ENCODE peak calls at places on chromosomes 4 and X, in five cellular contexts. H, G, P, Q and A are unnamed samples.

GRCh38 chrX:19640693-19641374 is 125.5 kb upstream of the MAP3K15 start:
- DNase-seq in Q (no peak), H (no peak), G (no peak), P (no peak), A (no peak)

GRCh38 chr4:125313497-125313896 is 1.3 kb upstream of the FAT4 start:
- DNase-seq in G (no peak), P (no peak), Q (no peak), H (peak), A (no peak)

GRCh38 chrX:63354484-63354883 is 3.4 kb upstream of the SPIN4 start:
- DNase-seq in H (no peak), G (no peak), P (no peak), Q (no peak), A (no peak)

GRCh38 chrX:48938721-48939416 is 18.5 kb downstream of the OTUD5 start:
- DNase-seq in H (no peak), Q (no peak), G (peak), P (peak), A (peak)

GRCh38 chr4:44425614-44426208 is 22.9 kb downstream of the KCTD8 start:
- DNase-seq in P (no peak), H (no peak), Q (no peak), G (no peak), A (no peak)

GRCh38 chrX:155235891-155236290 is 19.6 kb downstream of the VBP1 start:
- DNase-seq in Q (no peak), H (no peak), G (no peak), P (no peak), A (no peak)

GRCh38 chrX:1466971-1467561 is 14.4 kb upstream of the ASMTL start:
- DNase-seq in H (no peak), Q (no peak), G (no peak), P (peak), A (peak)

GRCh38 chr4:110816367-110816766 is 193.5 kb upstream of the PITX2 start:
- DNase-seq in G (no peak), Q (no peak), P (no peak), H (no peak), A (no peak)

GRCh38 chr4:40515398-40516293 is 114.0 kb downstream of the RBM47 start:
- DNase-seq in P (no peak), H (no peak), Q (no peak), G (no peak), A (no peak)

GRCh38 chr4:174714393-174715211 is 114.4 kb downstream of the GLRA3 start:
- DNase-seq in Q (no peak), P (no peak), H (peak), G (no peak), A (no peak)

GRCh38 chrX:40156472-40157227 is 58.9 kb upstream of the BCOR start:
- DNase-seq in H (no peak), Q (no peak), P (no peak), G (no peak), A (no peak)
- H3K27ac ChIP-seq in H (no peak), Q (no peak), P (no peak), G (no peak), A (no peak)

GRCh38 chrX:41695464-41695863 is 6.7 kb downstream of the GPR34 start:
- DNase-seq in Q (no peak), P (peak), H (peak), G (no peak), A (peak)

GRCh38 chrX:41689711-41690110 is 938 bp downstream of the GPR34 start:
- DNase-seq in G (no peak), Q (no peak), H (no peak), P (no peak), A (no peak)

GRCh38 chrX:41692162-41692749 is 3.5 kb downstream of the GPR34 start:
- DNase-seq in G (no peak), Q (no peak), P (no peak), H (no peak), A (no peak)

GRCh38 chrX:41688835-41689234 is at the start of gene GPR34:
- DNase-seq in P (no peak), Q (no peak), H (no peak), G (no peak), A (no peak)

DNA sequence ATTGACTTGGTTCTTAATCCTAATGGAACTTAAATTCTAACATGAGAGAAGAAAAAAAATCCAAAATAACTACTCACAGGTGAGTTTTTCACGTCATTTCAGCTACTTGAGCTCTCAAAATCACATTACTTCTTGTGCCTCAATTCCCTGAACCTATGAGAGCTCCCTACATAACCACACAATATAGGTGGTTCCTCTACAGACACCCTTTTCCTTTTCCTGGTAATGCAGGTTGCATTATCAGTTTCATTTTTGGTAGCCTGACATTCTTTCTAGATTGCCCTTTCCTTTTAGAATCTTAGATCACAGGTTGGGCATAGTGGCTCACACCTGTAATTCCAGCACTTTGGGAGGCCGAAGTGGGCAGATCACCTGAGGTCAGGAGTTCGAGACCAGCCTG is 4.3 kb downstream of the GPR34 start:
- DNase-seq in H (no peak), P (no peak), G (no peak), Q (no peak), A (no peak)
- H3K27ac ChIP-seq in H (no peak), P (no peak), G (no peak), Q (no peak), A (no peak)

GRCh38 chr4:186029731-186030421 is 39.1 kb upstream of the TLR3 start:
- DNase-seq in G (no peak), H (no peak), Q (peak), P (no peak), A (no peak)
- H3K27ac ChIP-seq in G (no peak), H (no peak), Q (peak), P (no peak), A (no peak)

GRCh38 chr4:2842667-2843022 is 999 bp upstream of the ADD1 start:
- DNase-seq in H (no peak), Q (no peak), G (no peak), P (no peak), A (no peak)

GRCh38 chr4:2846172-2846571 is 2.5 kb downstream of the ADD1 start:
- DNase-seq in P (no peak), H (no peak), Q (no peak), G (no peak), A (no peak)

GRCh38 chr4:2843909-2844584 is 403 bp downstream of the ADD1 start:
- DNase-seq in P (no peak), G (no peak), H (no peak), Q (peak), A (no peak)

GRCh38 chr4:2847297-2847871 is 3.7 kb downstream of the ADD1 start:
- DNase-seq in P (no peak), G (no peak), H (no peak), Q (no peak), A (no peak)

DNA sequence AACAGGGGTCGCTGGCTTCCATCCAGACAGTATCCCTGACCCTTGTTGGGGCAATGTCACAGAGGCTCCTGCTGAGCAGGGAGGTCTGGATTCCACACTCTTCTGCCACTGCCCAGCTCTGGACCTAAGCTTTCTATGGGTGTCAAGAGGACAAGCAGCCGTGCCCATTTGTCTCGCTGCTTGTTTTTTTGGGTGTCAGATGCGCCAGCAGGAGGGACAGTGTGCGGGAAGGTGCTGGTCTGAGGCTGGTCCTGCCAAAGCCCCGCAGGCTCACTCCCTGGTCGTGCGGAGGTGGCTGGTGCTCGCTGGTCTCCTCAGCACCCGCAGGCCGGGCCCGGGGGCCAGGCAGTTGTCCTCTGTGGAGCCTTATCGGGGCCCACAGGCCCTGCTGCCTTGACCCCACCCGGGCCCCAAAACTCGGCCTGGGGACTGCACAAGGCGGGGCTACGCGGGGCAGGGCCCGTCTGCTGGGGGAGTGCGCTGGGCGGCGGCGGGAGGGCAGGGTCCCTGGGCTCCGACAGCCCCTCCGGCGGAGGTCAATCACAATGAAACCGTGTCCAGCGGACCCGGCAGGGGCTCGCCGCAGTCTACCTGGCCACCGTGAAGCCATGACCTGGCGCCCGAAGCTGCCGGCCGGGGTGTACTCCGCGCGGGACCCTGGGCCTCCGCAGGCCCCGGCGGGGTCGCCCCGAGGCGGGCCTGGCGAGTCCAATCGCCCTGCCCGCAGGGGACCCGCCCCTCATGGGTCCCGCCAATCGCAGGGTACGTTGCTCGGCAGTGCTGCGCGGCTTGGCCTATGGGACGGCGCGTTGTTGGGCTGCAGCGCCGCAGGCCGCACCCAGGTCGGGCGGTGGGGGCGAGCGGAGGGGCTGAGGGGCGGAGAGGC is at the start of gene ADD1:
- DNase-seq in Q (peak), H (peak), G (peak), P (peak), A (peak)
- H3K27ac ChIP-seq in Q (peak), H (peak), G (peak), P (peak), A (peak)

DNA sequence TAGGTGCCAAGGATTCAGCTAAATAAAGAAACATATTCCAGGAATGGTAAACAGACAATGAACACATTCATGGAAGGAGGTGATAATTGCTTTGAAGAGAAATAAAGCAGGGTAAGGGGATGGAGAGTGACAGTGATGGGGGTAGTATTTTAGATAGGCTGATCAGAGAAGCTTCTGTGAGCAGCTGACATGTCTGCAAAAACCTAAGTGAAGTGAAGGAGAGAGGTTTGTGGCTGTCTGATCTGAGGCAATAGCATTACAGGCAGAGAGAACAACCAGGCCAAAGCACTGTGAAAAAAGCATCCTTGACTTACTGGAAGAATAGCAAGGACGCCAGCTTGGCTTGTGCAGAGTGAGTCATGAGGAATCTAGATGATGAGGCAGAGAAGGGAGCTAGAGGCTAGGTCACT is 271.9 kb upstream of the GATB start:
- DNase-seq in Q (no peak), H (peak), G (no peak), P (no peak), A (no peak)
- H3K27ac ChIP-seq in Q (peak), H (peak), G (no peak), P (no peak), A (no peak)

GRCh38 chr4:7315935-7316334 is 118.8 kb downstream of the PSAPL1 start:
- DNase-seq in Q (no peak), P (no peak), H (no peak), G (no peak), A (no peak)

GRCh38 chr4:7315286-7315685 is 119.4 kb downstream of the PSAPL1 start:
- DNase-seq in Q (no peak), G (no peak), H (no peak), P (no peak), A (no peak)

GRCh38 chr4:7313361-7313811 is 121.0 kb downstream of the SORCS2 start:
- DNase-seq in G (no peak), P (no peak), H (no peak), Q (no peak), A (no peak)

GRCh38 chr4:7312691-7313090 is 120.4 kb downstream of the SORCS2 start:
- DNase-seq in G (no peak), Q (no peak), H (no peak), P (no peak), A (no peak)

DNA sequence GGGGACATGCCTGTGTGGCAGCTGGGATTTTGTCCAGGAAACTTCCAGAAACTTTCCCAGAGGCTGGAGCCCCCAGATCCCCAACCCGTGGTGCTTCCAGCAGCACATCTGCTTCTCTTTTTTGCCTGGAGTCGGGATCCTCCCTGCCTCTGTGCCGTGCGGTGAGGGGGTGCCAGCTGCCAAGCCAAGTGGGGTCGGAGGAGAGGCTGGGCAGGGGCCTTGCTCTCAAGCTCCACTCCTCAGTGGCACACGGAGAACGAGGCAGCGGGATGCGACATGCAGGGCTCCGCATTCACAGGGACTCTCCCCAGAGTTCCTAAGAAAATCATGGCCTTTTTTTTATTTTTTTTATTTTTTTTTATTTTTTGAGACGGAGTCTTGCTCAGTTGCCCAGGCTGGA is 120.7 kb downstream of the PSAPL1 start:
- DNase-seq in Q (no peak), P (no peak), H (no peak), G (no peak), A (no peak)
- H3K27ac ChIP-seq in Q (no peak), P (no peak), H (no peak), G (no peak), A (no peak)